ENCODE peak calls at places on chromosomes 12 and 14, in eight cellular contexts. X, V, C, D, E, Y, B and Z are unnamed samples.

GRCh38 chr14:64717870-64718269 is 13.6 kb downstream of the PLEKHG3 start:
- DNase-seq in X (no peak), V (no peak), C (no peak), D (no peak), E (peak; percentile 71), Y (no peak), B (no peak), Z (peak; percentile 70)

GRCh38 chr12:80769553-80770140 is 52.9 kb downstream of the MYF5 start:
- DNase-seq in X (no peak), V (no peak), C (no peak), D (no peak), E (no peak), Y (no peak), B (no peak), Z (no peak)

GRCh38 chr12:29698756-29699155 is 85.0 kb downstream of the TMTC1 start:
- DNase-seq in X (no peak), V (no peak), C (no peak), D (no peak), E (no peak), Y (no peak), B (no peak), Z (no peak)

GRCh38 chr14:20413785-20414117 is 450 bp upstream of the TEP1 start:
- DNase-seq in X (peak; percentile 26), V (no peak), C (peak; percentile 30), D (no peak), E (no peak), Y (no peak), B (no peak), Z (no peak)

GRCh38 chr12:132043770-132044467 is 94.2 kb downstream of the EP400 start:
- DNase-seq in X (no peak), V (no peak), C (no peak), D (no peak), E (no peak), Y (no peak), B (no peak), Z (no peak)

GRCh38 chr14:104724407-104724980 is 465 bp downstream of the ADSS1 start:
- DNase-seq in X (no peak), V (peak; percentile 50), C (peak; percentile 31), D (no peak), E (peak; percentile 90), Y (peak; percentile 59), B (no peak), Z (peak; percentile 92)

GRCh38 chr12:91551927-91552326 is 369.3 kb upstream of the DCN start:
- DNase-seq in X (no peak), V (no peak), C (no peak), D (no peak), E (peak; percentile 64), Y (peak; percentile 29), B (no peak), Z (no peak)

GRCh38 chr14:59632381-59632780 is 55.8 kb upstream of the CCDC175 start:
- DNase-seq in X (no peak), V (peak; percentile 21), C (peak; percentile 48), D (no peak), E (no peak), Y (peak; percentile 56), B (no peak), Z (peak; percentile 89)

GRCh38 chr12:10086387-10086786 is 12.4 kb downstream of the CLEC1A start:
- DNase-seq in X (no peak), V (no peak), C (no peak), D (no peak), E (no peak), Y (no peak), B (no peak), Z (no peak)

GRCh38 chr14:65230287-65230728 is 128.0 kb upstream of the MAX start:
- DNase-seq in X (no peak), V (no peak), C (no peak), D (no peak), E (peak; percentile 62), Y (no peak), B (peak; percentile 96), Z (no peak)

GRCh38 chr12:20220339-20220738 is 148.0 kb upstream of the PDE3A start:
- DNase-seq in X (no peak), V (no peak), C (peak; percentile 69), D (no peak), E (no peak), Y (no peak), B (peak; percentile 17), Z (peak; percentile 37)

GRCh38 chr14:99116741-99117295 is 155.2 kb downstream of the BCL11B start:
- DNase-seq in X (no peak), V (no peak), C (no peak), D (no peak), E (no peak), Y (no peak), B (no peak), Z (no peak)

GRCh38 chr14:102013669-102014200 is 49.4 kb downstream of the DYNC1H1 start:
- DNase-seq in X (no peak), V (no peak), C (no peak), D (no peak), E (no peak), Y (no peak), B (no peak), Z (peak; percentile 62)

GRCh38 chr12:79645235-79645630 is 45.5 kb downstream of the PAWR start:
- DNase-seq in X (no peak), V (no peak), C (no peak), D (no peak), E (no peak), Y (no peak), B (no peak), Z (no peak)

GRCh38 chr12:119788783-119789182 is 88.3 kb downstream of the CIT start:
- DNase-seq in X (no peak), V (no peak), C (peak; percentile 25), D (no peak), E (no peak), Y (no peak), B (no peak), Z (no peak)

GRCh38 chr14:104888489-104889373 is 23.7 kb downstream of the CEP170B start:
- DNase-seq in X (no peak), V (no peak), C (no peak), D (no peak), E (peak; percentile 60), Y (peak; percentile 7), B (no peak), Z (peak; percentile 83)

GRCh38 chr14:36281309-36281708 is 39.1 kb downstream of the MBIP start:
- DNase-seq in X (no peak), V (no peak), C (peak; percentile 13), D (no peak), E (no peak), Y (no peak), B (no peak), Z (no peak)

GRCh38 chr14:61537567-61538463 is 157.5 kb upstream of the HIF1A start:
- DNase-seq in X (peak; percentile 59), V (peak; percentile 59), C (peak; percentile 81), D (no peak), E (no peak), Y (peak; percentile 58), B (no peak), Z (peak; percentile 31)

GRCh38 chr12:30764251-30764650 is 9.5 kb upstream of the CAPRIN2 start:
- DNase-seq in X (no peak), V (no peak), C (no peak), D (no peak), E (no peak), Y (no peak), B (no peak), Z (no peak)

GRCh38 chr14:66330218-66330617 is 156.0 kb upstream of the CCDC196 start:
- DNase-seq in X (no peak), V (no peak), C (no peak), D (no peak), E (no peak), Y (no peak), B (no peak), Z (no peak)

GRCh38 chr12:116959845-116960514 is 49.2 kb downstream of the FBXW8 start:
- DNase-seq in X (peak; percentile 57), V (peak; percentile 62), C (no peak), D (no peak), E (no peak), Y (no peak), B (no peak), Z (no peak)

GRCh38 chr12:25052191-25053020 is 103.5 kb upstream of the BCAT1 start:
- DNase-seq in X (peak; percentile 36), V (peak; percentile 71), C (no peak), D (no peak), E (no peak), Y (no peak), B (peak; percentile 48), Z (no peak)